ENCODE peak calls at places on chromosomes 3 and 15, in seven cellular contexts. Y is MCF 10A, S is T-helper 1 cell, K is NCI-H2081, H is HFF-Myc, R is HAP-1, U is hepatic stellate cell. D is an unnamed sample.

GRCh38 chr3:53460313-53460712 is 34.1 kb upstream of the CACNA1D start:
- DNase-seq in Y (no peak), S (no peak), K (no peak), H (no peak), R (no peak), U (no peak), D (no peak)

GRCh38 chr3:66715806-66716205 is 215.0 kb upstream of the LRIG1 start:
- DNase-seq in Y (no peak), S (no peak), K (no peak), H (no peak), R (no peak), U (no peak), D (no peak)

GRCh38 chr15:57183614-57184344 is 192.5 kb upstream of the CGNL1 start:
- DNase-seq in Y (no peak), S (no peak), K (no peak), H (no peak), R (no peak), U (no peak), D (no peak)

GRCh38 chr3:116020495-116020894 is 397.2 kb downstream of the GAP43 start:
- DNase-seq in Y (peak), S (no peak), K (no peak), H (no peak), R (no peak), U (no peak), D (no peak)

GRCh38 chr3:134364936-134365765 is 9.1 kb downstream of the AMOTL2 start:
- DNase-seq in Y (peak), S (no peak), K (no peak), H (no peak), R (no peak), U (no peak), D (no peak)

GRCh38 chr3:196141866-196142673 is 60.2 kb upstream of the TFRC start:
- DNase-seq in Y (peak), S (no peak), K (no peak), H (no peak), R (no peak), U (no peak), D (no peak)

GRCh38 chr3:182342252-182342651 is 451.1 kb upstream of the ATP11B start:
- DNase-seq in Y (no peak), S (no peak), K (no peak), H (no peak), R (no peak), U (no peak), D (no peak)

GRCh38 chr3:115853083-115853482 is 229.8 kb downstream of the GAP43 start:
- DNase-seq in Y (no peak), S (no peak), K (no peak), H (no peak), R (no peak), U (no peak), D (no peak)

GRCh38 chr3:144774897-144775296 is 803.3 kb downstream of the DIPK2A start:
- DNase-seq in Y (no peak), S (no peak), K (no peak), H (peak), R (no peak), U (no peak), D (no peak)

GRCh38 chr3:38829404-38829803 is 13.4 kb upstream of the SCN10A start:
- DNase-seq in Y (peak), S (no peak), K (no peak), H (peak), R (no peak), U (peak), D (no peak)

GRCh38 chr3:114504941-114505632 is 211.3 kb downstream of the TIGIT start:
- DNase-seq in Y (peak), S (no peak), K (no peak), H (no peak), R (no peak), U (no peak), D (no peak)

GRCh38 chr3:84487296-84487695 is 471.5 kb upstream of the CADM2 start:
- DNase-seq in Y (no peak), S (no peak), K (no peak), H (no peak), R (no peak), U (no peak), D (no peak)

GRCh38 chr3:182717216-182717615 is 76.1 kb upstream of the ATP11B start:
- DNase-seq in Y (no peak), S (no peak), K (no peak), H (no peak), R (no peak), U (no peak), D (peak)

GRCh38 chr3:58336135-58336882 is 3.6 kb downstream of the PXK start:
- DNase-seq in Y (peak), S (no peak), K (no peak), H (peak), R (no peak), U (peak), D (no peak)

GRCh38 chr15:40928351-40928974 is 677 bp upstream of the DLL4 start:
- DNase-seq in Y (peak), S (no peak), K (peak), H (no peak), R (peak), U (no peak), D (peak)